ENCODE peak calls at places on chromosomes 13 and 19, in six cellular contexts. B is GM23338, U is neural progenitor cell, C is SK-N-SH, V is PC-3, F is hepatocyte. W is an unnamed sample.

GRCh38 chr13:47545206-47545605 is 455.9 kb downstream of the SUCLA2 start:
- DNase-seq in B (no peak), U (no peak), C (no peak), V (no peak), F (no peak), W (no peak)

GRCh38 chr13:89925107-89925506 is 1422.4 kb upstream of the MIR17HG start:
- DNase-seq in B (peak; percentile 72), U (peak; percentile 57), C (peak; percentile 37), V (peak; percentile 53), F (peak; percentile 31), W (no peak)

GRCh38 chr19:5451494-5451893 is 3.7 kb upstream of the ZNRF4 start:
- DNase-seq in B (no peak), U (no peak), C (no peak), V (no peak), F (no peak), W (no peak)

GRCh38 chr13:90538063-90538462 is 809.4 kb upstream of the MIR17HG start:
- DNase-seq in B (no peak), U (no peak), C (no peak), V (no peak), F (no peak), W (no peak)

GRCh38 chr13:79044415-79044814 is 361.6 kb downstream of the RBM26 start:
- DNase-seq in B (no peak), U (no peak), C (no peak), V (peak; percentile 53), F (no peak), W (no peak)

GRCh38 chr13:24459234-24459633 is 53.3 kb downstream of the PARP4 start:
- DNase-seq in B (no peak), U (no peak), C (no peak), V (no peak), F (no peak), W (peak; percentile 62)

GRCh38 chr19:17332677-17333581 is 1.7 kb downstream of the ANO8 start:
- DNase-seq in B (peak; percentile 94), U (peak; percentile 77), C (peak; percentile 86), V (peak; percentile 76), F (peak; percentile 47), W (peak; percentile 37)

GRCh38 chr13:82010780-82011179 is 1669.9 kb upstream of the SPRY2 start:
- DNase-seq in B (no peak), U (no peak), C (no peak), V (peak; percentile 20), F (no peak), W (no peak)

GRCh38 chr19:12646551-12646950 is 20.0 kb downstream of the MAN2B1 start:
- DNase-seq in B (no peak), U (no peak), C (peak; percentile 17), V (no peak), F (no peak), W (no peak)

GRCh38 chr19:16588089-16588823 is 16.0 kb upstream of the SLC35E1 start:
- DNase-seq in B (peak; percentile 43), U (no peak), C (peak; percentile 68), V (no peak), F (no peak), W (peak; percentile 98)

GRCh38 chr19:41023193-41023592 is 32.1 kb downstream of the CYP2B6 start:
- DNase-seq in B (peak; percentile 37), U (no peak), C (no peak), V (no peak), F (no peak), W (no peak)

GRCh38 chr13:20198781-20199180 is 6.0 kb upstream of the GJB2 start:
- DNase-seq in B (no peak), U (no peak), C (no peak), V (peak; percentile 63), F (no peak), W (no peak)

GRCh38 chr13:21322988-21323387 is 136.1 kb downstream of the ZDHHC20 start:
- DNase-seq in B (no peak), U (no peak), C (no peak), V (no peak), F (no peak), W (no peak)

GRCh38 chr19:18023596-18024212 is 15.7 kb downstream of the ARRDC2 start:
- DNase-seq in B (no peak), U (no peak), C (no peak), V (no peak), F (no peak), W (no peak)

GRCh38 chr19:45769821-45770191 is 754 bp upstream of the SIX5 start:
- DNase-seq in B (peak; percentile 44), U (peak; percentile 73), C (no peak), V (no peak), F (peak; percentile 71), W (peak; percentile 44)

GRCh38 chr19:34666958-34667265 is 10.0 kb downstream of the SCGB2B2 start:
- DNase-seq in B (no peak), U (no peak), C (no peak), V (no peak), F (no peak), W (no peak)

GRCh38 chr19:43841990-43842389 is 14.9 kb downstream of the ZNF283 start:
- DNase-seq in B (peak; percentile 38), U (no peak), C (no peak), V (no peak), F (no peak), W (no peak)

GRCh38 chr19:4939466-4939865 is 29.4 kb upstream of the KDM4B start:
- DNase-seq in B (no peak), U (no peak), C (no peak), V (no peak), F (no peak), W (no peak)

GRCh38 chr13:40986328-40986856 is 32.7 kb downstream of the ELF1 start:
- DNase-seq in B (no peak), U (no peak), C (no peak), V (peak; percentile 71), F (peak; percentile 23), W (no peak)

GRCh38 chr13:100363874-100364273 is 224.7 kb downstream of the GGACT start:
- DNase-seq in B (no peak), U (no peak), C (no peak), V (peak; percentile 79), F (no peak), W (no peak)

DNA sequence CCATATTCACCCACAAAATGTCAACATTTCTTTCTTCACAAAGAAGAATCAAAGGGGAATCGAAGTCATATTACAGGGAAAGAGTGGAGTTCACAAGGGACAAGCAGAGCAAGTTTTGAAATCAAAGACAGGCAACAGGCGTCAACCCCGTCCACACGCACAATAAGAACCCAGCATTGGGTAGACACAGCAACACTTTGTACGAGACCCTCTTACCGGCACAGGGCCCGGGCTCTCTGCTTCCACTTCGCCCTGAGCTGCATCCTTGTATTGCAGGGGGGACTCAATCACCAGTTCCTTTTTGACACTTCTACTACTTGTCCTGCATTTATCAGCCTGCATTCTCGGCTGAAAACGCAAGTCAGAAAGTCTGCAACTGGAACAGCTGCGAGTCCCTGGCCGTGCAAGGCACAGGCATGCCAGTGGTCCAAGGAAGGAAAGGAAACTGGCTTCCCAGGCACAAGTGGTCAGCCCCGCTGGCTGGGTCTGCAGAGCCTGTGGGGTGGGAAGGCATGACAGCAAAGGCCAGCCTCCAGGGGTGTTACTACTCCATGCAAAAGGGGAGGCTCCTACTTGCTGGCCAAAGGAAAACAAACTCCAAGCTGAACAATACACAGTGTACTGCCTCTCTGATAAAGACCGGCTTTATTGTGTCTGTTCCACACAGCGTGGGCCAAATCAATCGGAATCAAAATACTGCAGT is at the start of gene DOCK9:
- DNase-seq in B (peak; percentile 60), U (peak; percentile 67), C (no peak), V (peak; percentile 25), F (peak; percentile 43), W (no peak)
- TF ChIP-seq EZH2phosphoT487 in B (no peak), U (no peak), C (no peak), V (no peak), F (no peak), W (no peak)

GRCh38 chr13:102197193-102197592 is 204.7 kb downstream of the FGF14 start:
- DNase-seq in B (peak; percentile 72), U (peak; percentile 28), C (no peak), V (peak; percentile 28), F (no peak), W (no peak)
- TF ChIP-seq CTCF in B (peak; percentile 78), U (peak; percentile 35), C (peak; percentile 46), V (peak; percentile 21), F (no peak), W (peak; percentile 19)

DNA sequence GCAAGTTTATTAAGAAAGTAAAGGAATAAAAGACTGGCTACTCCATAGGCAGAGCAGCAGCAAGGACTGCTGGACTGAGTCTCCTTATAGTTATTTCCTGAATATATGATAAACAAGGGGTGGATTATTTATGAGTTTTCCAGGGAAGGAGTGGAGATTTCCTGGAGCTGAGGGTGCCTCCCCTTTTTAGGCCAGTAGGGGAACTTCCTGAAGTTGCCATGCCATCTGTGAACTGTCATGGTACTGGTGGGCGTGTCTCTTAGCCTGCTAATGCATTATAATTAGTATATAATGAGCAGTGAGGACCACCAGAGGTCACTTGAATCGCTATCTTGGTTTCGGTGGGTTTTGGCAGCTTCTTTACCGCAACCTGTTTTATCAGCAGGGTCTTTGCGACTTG is 13.5 kb downstream of the ZSCAN5A start:
- DNase-seq in B (peak; percentile 48), U (no peak), C (no peak), V (peak; percentile 15), F (no peak), W (no peak)
- TF ChIP-seq EZH2phosphoT487 in B (no peak), U (no peak), C (no peak), V (no peak), F (no peak), W (no peak)

GRCh38 chr19:49812997-49813861 is at the start of gene FUZ:
- DNase-seq in B (peak; percentile 99), U (peak; percentile 99), C (peak; percentile 91), V (peak; percentile 97), F (peak; percentile 97), W (peak; percentile 97)
- TF ChIP-seq CTCF in B (peak; percentile 57), U (peak; percentile 56), C (peak; percentile 38), V (peak; percentile 15), F (peak; percentile 37), W (no peak)

DNA sequence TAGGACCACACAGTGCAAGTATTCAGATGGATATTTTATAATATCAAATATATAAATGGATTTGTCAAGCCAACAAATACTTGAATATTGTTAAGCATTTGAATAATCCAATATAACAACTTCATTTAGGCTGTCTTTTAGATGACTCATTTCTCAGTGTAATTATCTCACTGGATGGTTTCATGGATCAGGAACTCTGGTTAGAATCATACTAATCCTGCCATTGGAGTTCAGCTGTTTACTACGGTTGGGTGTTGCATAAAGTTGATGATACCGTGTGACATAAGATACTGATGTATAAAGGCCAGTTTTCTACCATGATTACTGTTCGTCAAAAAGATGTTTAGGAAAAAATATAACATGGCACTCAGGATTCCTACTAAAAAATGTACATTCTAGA is 196.3 kb downstream of the TSHZ3 start:
- DNase-seq in B (no peak), U (no peak), C (no peak), V (no peak), F (no peak), W (no peak)
- TF ChIP-seq EZH2phosphoT487 in B (no peak), U (no peak), C (no peak), V (no peak), F (no peak), W (no peak)

GRCh38 chr19:28705008-28705407 is 507.9 kb downstream of the UQCRFS1 start:
- DNase-seq in B (peak; percentile 52), U (peak; percentile 48), C (no peak), V (peak; percentile 57), F (peak; percentile 66), W (no peak)
- TF ChIP-seq CTCF in B (peak; percentile 23), U (peak; percentile 48), C (peak; percentile 70), V (peak; percentile 24), F (peak; percentile 44), W (peak; percentile 11)